ENCODE peak calls at places on chromosomes 12 and 14, in six cellular contexts. R is fibroblast of lung; K is kidney; O is IMR-90; C is CD4-positive, alpha-beta memory T cell; B is cardiac muscle cell. L is an unnamed sample. For H3K9me3 and H3K36me3, the result is how much of the 10 kb centered on the place peaks cover.

GRCh38 chr12:96422192-96422591 is 22.0 kb upstream of the CDK17 start:
- DNase-seq in O (peak), K (no peak), C (no peak), R (peak), B (peak), L (no peak)

GRCh38 chr12:107396991-107397390 is 288.6 kb upstream of the PWP1 start:
- DNase-seq in C (no peak), R (no peak), B (no peak), K (no peak), O (no peak), L (no peak)

GRCh38 chr14:58701576-58701975 is 63.8 kb downstream of the DACT1 start:
- DNase-seq in R (no peak), O (no peak), B (no peak), K (no peak), C (no peak), L (no peak)

GRCh38 chr14:85572845-85573244 is 42.9 kb downstream of the FLRT2 start:
- DNase-seq in K (no peak), B (peak), C (no peak), R (peak), O (peak), L (no peak)

GRCh38 chr14:52279405-52279804 is 11.9 kb downstream of the PTGDR start:
- DNase-seq in R (peak), O (peak), K (no peak), C (no peak), B (peak), L (no peak)

GRCh38 chr14:65103150-65103760 is 938 bp upstream of the MAX start:
- DNase-seq in R (peak), K (no peak), B (peak), O (peak), C (no peak), L (no peak)

GRCh38 chr12:39905152-39905551 is 200.7 kb downstream of the SLC2A13 start:
- DNase-seq in C (no peak), B (peak), K (peak), O (peak), R (peak), L (no peak)

GRCh38 chr14:95396221-95396620 is 76.5 kb upstream of the CLMN start:
- DNase-seq in B (no peak), K (no peak), C (no peak), O (no peak), R (no peak), L (no peak)

GRCh38 chr12:121649403-121649802 is 20.1 kb downstream of the MORN3 start:
- DNase-seq in O (no peak), C (no peak), K (no peak), R (no peak), B (no peak), L (no peak)

GRCh38 chr14:100012478-100012925 is 52.7 kb upstream of the EVL start:
- DNase-seq in K (no peak), C (no peak), R (peak), B (peak), O (peak), L (no peak)

GRCh38 chr14:59698793-59699192 is 122.2 kb upstream of the CCDC175 start:
- DNase-seq in K (no peak), R (peak), O (no peak), B (peak), C (no peak), L (no peak)

GRCh38 chr12:130920119-130920703 is 33.5 kb upstream of the ADGRD1 start:
- DNase-seq in O (no peak), C (no peak), R (no peak), B (no peak), K (no peak), L (no peak)

GRCh38 chr14:51283402-51283825 is 43.4 kb downstream of the TMX1 start:
- DNase-seq in O (peak), K (no peak), R (peak), C (peak), B (peak), L (no peak)

GRCh38 chr12:130936566-130936965 is 17.1 kb upstream of the ADGRD1 start:
- DNase-seq in R (no peak), B (no peak), O (no peak), K (no peak), C (no peak), L (no peak)

GRCh38 chr12:57182918-57183575 is 33.5 kb upstream of the NXPH4 start:
- DNase-seq in O (peak), C (peak), B (peak), K (peak), R (peak), L (peak)

GRCh38 chr12:132610051-132610759 is at the start of gene LRCOL1:
- DNase-seq in R (peak), K (peak), C (no peak), B (peak), O (peak), L (peak)

GRCh38 chr12:111455448-111456320 is 50.0 kb downstream of the SH2B3 start:
- DNase-seq in B (no peak), R (peak), O (peak), C (no peak), K (no peak), L (no peak)

GRCh38 chr12:15209782-15210181 is 11.4 kb downstream of the RERG start:
- DNase-seq in B (peak), K (no peak), O (peak), C (no peak), R (peak), L (no peak)

GRCh38 chr14:28765169-28765906 is 1.2 kb upstream of the FOXG1 start:
- DNase-seq in B (no peak), O (no peak), C (no peak), K (no peak), R (no peak), L (no peak)
- H3K9me3 ChIP-seq in B (under half), O (under half), C (under half), K (under half), R (under half), L (under half)

GRCh38 chr14:63605041-63605532 is 36.6 kb downstream of the WDR89 start:
- DNase-seq in K (no peak), O (peak), B (no peak), C (no peak), R (peak), L (no peak)
- H3K36me3 ChIP-seq in K (under half), O (under half), B (under half), C (under half), R (under half), L (under half)

GRCh38 chr14:72558721-72559120 is 335.2 kb downstream of the DPF3 start:
- DNase-seq in O (peak), R (peak), K (no peak), C (no peak), B (peak), L (no peak)
- H3K4me3 ChIP-seq in O (no peak), R (no peak), K (no peak), C (no peak), B (no peak), L (no peak)

GRCh38 chr14:104123879-104124278 is 14.5 kb upstream of the KIF26A start:
- DNase-seq in K (no peak), O (no peak), B (no peak), C (no peak), R (no peak), L (no peak)
- H3K9me3 ChIP-seq in K (under half), O (under half), B (under half), C (under half), R (under half), L (under half)

DNA sequence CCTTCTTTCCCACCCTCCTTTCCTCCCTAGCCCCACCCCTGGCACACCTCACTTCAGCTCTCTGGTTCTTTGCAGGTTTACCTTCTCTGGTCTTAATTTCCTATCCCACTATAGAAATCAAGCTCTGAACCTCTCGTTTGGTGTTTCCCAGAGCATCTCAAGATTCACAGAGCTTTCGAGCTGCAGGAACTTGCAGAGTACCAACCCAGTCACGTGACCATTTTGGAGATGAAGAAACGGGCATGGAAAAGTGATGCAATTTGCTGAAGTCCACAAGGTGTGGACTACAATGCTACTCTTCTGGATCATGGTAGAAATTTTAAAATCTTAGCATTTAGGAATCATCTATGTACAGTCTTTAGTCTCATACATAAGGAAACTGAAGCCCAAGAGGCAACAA is 205.8 kb downstream of the NTF3 start:
- DNase-seq in C (no peak), B (no peak), R (no peak), O (no peak), K (no peak), L (no peak)
- H3K36me3 ChIP-seq in C (under half), B (under half), R (under half), O (under half), K (under half), L (under half)